ENCODE peak calls at places on chromosomes 11 and 22, in seven cellular contexts. One of them, this sample, is unnamed.

GRCh38 chr11:114088216-114088615 is 28.7 kb downstream of the ZBTB16 start:
- DNase-seq in ELR: no peak
- DNase-seq in HuH-7.5: no peak
- DNase-seq in activated CD4-positive, CD25-positive, alpha-beta regulatory T cell: no peak
- DNase-seq in esophagus squamous epithelium: no peak
- DNase-seq in non-pigmented ciliary epithelial cell: no peak
- DNase-seq in lower leg skin: peak
- DNase-seq in this sample: no peak

GRCh38 chr11:78570031-78570430 is 4.6 kb downstream of the NARS2 start:
- DNase-seq in lower leg skin: no peak
- DNase-seq in ELR: no peak
- DNase-seq in non-pigmented ciliary epithelial cell: no peak
- DNase-seq in HuH-7.5: no peak
- DNase-seq in activated CD4-positive, CD25-positive, alpha-beta regulatory T cell: no peak
- DNase-seq in esophagus squamous epithelium: no peak
- DNase-seq in this sample: no peak

GRCh38 chr11:22203281-22203680 is 10.4 kb downstream of the ANO5 start:
- DNase-seq in HuH-7.5: no peak
- DNase-seq in lower leg skin: no peak
- DNase-seq in non-pigmented ciliary epithelial cell: no peak
- DNase-seq in esophagus squamous epithelium: no peak
- DNase-seq in activated CD4-positive, CD25-positive, alpha-beta regulatory T cell: no peak
- DNase-seq in ELR: no peak
- DNase-seq in this sample: no peak

GRCh38 chr11:103940542-103940941 is 95.9 kb upstream of the DDI1 start:
- DNase-seq in non-pigmented ciliary epithelial cell: no peak
- DNase-seq in HuH-7.5: no peak
- DNase-seq in lower leg skin: no peak
- DNase-seq in activated CD4-positive, CD25-positive, alpha-beta regulatory T cell: no peak
- DNase-seq in ELR: peak
- DNase-seq in esophagus squamous epithelium: no peak
- DNase-seq in this sample: no peak

GRCh38 chr11:113806403-113806802 is 26.8 kb downstream of the CLDN25 start:
- DNase-seq in non-pigmented ciliary epithelial cell: peak
- DNase-seq in ELR: peak
- DNase-seq in esophagus squamous epithelium: no peak
- DNase-seq in HuH-7.5: peak
- DNase-seq in lower leg skin: no peak
- DNase-seq in activated CD4-positive, CD25-positive, alpha-beta regulatory T cell: no peak
- DNase-seq in this sample: no peak

GRCh38 chr11:10498022-10498400 is 42.9 kb downstream of the AMPD3 start:
- DNase-seq in ELR: no peak
- DNase-seq in lower leg skin: no peak
- DNase-seq in esophagus squamous epithelium: no peak
- DNase-seq in activated CD4-positive, CD25-positive, alpha-beta regulatory T cell: no peak
- DNase-seq in HuH-7.5: no peak
- DNase-seq in non-pigmented ciliary epithelial cell: no peak
- DNase-seq in this sample: no peak

GRCh38 chr11:67504023-67504949 is 877 bp downstream of the PITPNM1 start:
- DNase-seq in lower leg skin: no peak
- DNase-seq in HuH-7.5: peak
- DNase-seq in ELR: peak
- DNase-seq in non-pigmented ciliary epithelial cell: no peak
- DNase-seq in activated CD4-positive, CD25-positive, alpha-beta regulatory T cell: no peak
- DNase-seq in esophagus squamous epithelium: no peak
- DNase-seq in this sample: no peak

GRCh38 chr22:42805998-42806481 is 51.0 kb downstream of the ARFGAP3 start:
- DNase-seq in ELR: no peak
- DNase-seq in HuH-7.5: no peak
- DNase-seq in lower leg skin: peak
- DNase-seq in non-pigmented ciliary epithelial cell: no peak
- DNase-seq in activated CD4-positive, CD25-positive, alpha-beta regulatory T cell: no peak
- DNase-seq in esophagus squamous epithelium: no peak
- DNase-seq in this sample: no peak

GRCh38 chr11:75689861-75690641 is 21.2 kb upstream of the MAP6 start:
- DNase-seq in lower leg skin: no peak
- DNase-seq in esophagus squamous epithelium: no peak
- DNase-seq in ELR: peak
- DNase-seq in activated CD4-positive, CD25-positive, alpha-beta regulatory T cell: no peak
- DNase-seq in non-pigmented ciliary epithelial cell: no peak
- DNase-seq in HuH-7.5: no peak
- DNase-seq in this sample: no peak

GRCh38 chr11:93491941-93492340 is 51.2 kb downstream of the SMCO4 start:
- DNase-seq in ELR: no peak
- DNase-seq in activated CD4-positive, CD25-positive, alpha-beta regulatory T cell: no peak
- DNase-seq in non-pigmented ciliary epithelial cell: no peak
- DNase-seq in esophagus squamous epithelium: no peak
- DNase-seq in HuH-7.5: no peak
- DNase-seq in lower leg skin: no peak
- DNase-seq in this sample: no peak

GRCh38 chr22:27195104-27195503 is 537.7 kb downstream of the MIAT start:
- DNase-seq in esophagus squamous epithelium: no peak
- DNase-seq in lower leg skin: no peak
- DNase-seq in HuH-7.5: no peak
- DNase-seq in ELR: no peak
- DNase-seq in non-pigmented ciliary epithelial cell: no peak
- DNase-seq in activated CD4-positive, CD25-positive, alpha-beta regulatory T cell: no peak
- DNase-seq in this sample: no peak

GRCh38 chr11:62387381-62387780 is 31.5 kb upstream of the SCGB1A1 start:
- DNase-seq in esophagus squamous epithelium: no peak
- DNase-seq in HuH-7.5: no peak
- DNase-seq in lower leg skin: no peak
- DNase-seq in activated CD4-positive, CD25-positive, alpha-beta regulatory T cell: no peak
- DNase-seq in ELR: no peak
- DNase-seq in non-pigmented ciliary epithelial cell: no peak
- DNase-seq in this sample: no peak

GRCh38 chr11:20110908-20111669 is 49.2 kb downstream of the DBX1 start:
- DNase-seq in activated CD4-positive, CD25-positive, alpha-beta regulatory T cell: no peak
- DNase-seq in lower leg skin: no peak
- DNase-seq in ELR: peak
- DNase-seq in esophagus squamous epithelium: no peak
- DNase-seq in non-pigmented ciliary epithelial cell: no peak
- DNase-seq in HuH-7.5: peak
- DNase-seq in this sample: peak

GRCh38 chr11:68255526-68255925 is 16.2 kb downstream of the C11orf24 start:
- DNase-seq in lower leg skin: peak
- DNase-seq in esophagus squamous epithelium: no peak
- DNase-seq in ELR: no peak
- DNase-seq in HuH-7.5: peak
- DNase-seq in activated CD4-positive, CD25-positive, alpha-beta regulatory T cell: no peak
- DNase-seq in non-pigmented ciliary epithelial cell: no peak
- DNase-seq in this sample: no peak

GRCh38 chr11:80846979-80847378 is 1406.1 kb upstream of the TENM4 start:
- DNase-seq in non-pigmented ciliary epithelial cell: no peak
- DNase-seq in esophagus squamous epithelium: no peak
- DNase-seq in ELR: no peak
- DNase-seq in activated CD4-positive, CD25-positive, alpha-beta regulatory T cell: no peak
- DNase-seq in lower leg skin: no peak
- DNase-seq in HuH-7.5: no peak
- DNase-seq in this sample: no peak

GRCh38 chr22:41380993-41381328 is 781 bp upstream of the TEF start:
- DNase-seq in lower leg skin: no peak
- DNase-seq in esophagus squamous epithelium: no peak
- DNase-seq in non-pigmented ciliary epithelial cell: peak
- DNase-seq in activated CD4-positive, CD25-positive, alpha-beta regulatory T cell: no peak
- DNase-seq in HuH-7.5: peak
- DNase-seq in ELR: peak
- DNase-seq in this sample: peak

GRCh38 chr22:25448435-25449051 is 115.9 kb upstream of the GRK3 start:
- DNase-seq in ELR: peak
- DNase-seq in esophagus squamous epithelium: no peak
- DNase-seq in HuH-7.5: no peak
- DNase-seq in non-pigmented ciliary epithelial cell: no peak
- DNase-seq in lower leg skin: no peak
- DNase-seq in activated CD4-positive, CD25-positive, alpha-beta regulatory T cell: no peak
- DNase-seq in this sample: no peak

GRCh38 chr11:32090774-32091370 is at the start of gene RCN1:
- DNase-seq in ELR: peak
- DNase-seq in activated CD4-positive, CD25-positive, alpha-beta regulatory T cell: peak
- DNase-seq in esophagus squamous epithelium: no peak
- DNase-seq in lower leg skin: peak
- DNase-seq in HuH-7.5: peak
- DNase-seq in non-pigmented ciliary epithelial cell: no peak
- DNase-seq in this sample: peak

GRCh38 chr22:35539910-35540599 is 576 bp upstream of the RASD2 start:
- DNase-seq in activated CD4-positive, CD25-positive, alpha-beta regulatory T cell: peak
- DNase-seq in lower leg skin: peak
- DNase-seq in ELR: peak
- DNase-seq in HuH-7.5: peak
- DNase-seq in esophagus squamous epithelium: no peak
- DNase-seq in non-pigmented ciliary epithelial cell: no peak
- DNase-seq in this sample: peak

GRCh38 chr11:34890812-34891211 is 25.4 kb downstream of the APIP start:
- DNase-seq in esophagus squamous epithelium: no peak
- DNase-seq in ELR: peak
- DNase-seq in activated CD4-positive, CD25-positive, alpha-beta regulatory T cell: no peak
- DNase-seq in non-pigmented ciliary epithelial cell: peak
- DNase-seq in HuH-7.5: no peak
- DNase-seq in lower leg skin: no peak
- DNase-seq in this sample: no peak

GRCh38 chr11:74754507-74755255 is 6.0 kb downstream of the RNF169 start:
- DNase-seq in non-pigmented ciliary epithelial cell: peak
- DNase-seq in activated CD4-positive, CD25-positive, alpha-beta regulatory T cell: no peak
- DNase-seq in ELR: peak
- DNase-seq in HuH-7.5: no peak
- DNase-seq in esophagus squamous epithelium: no peak
- DNase-seq in lower leg skin: no peak
- DNase-seq in this sample: no peak